ENCODE peak calls at places on chromosome 17, in ten cellular contexts. N, C, G, K, X, B, D, V, M and A are unnamed samples.

GRCh38 chr17:6574689-6575595 is 18.6 kb upstream of the PITPNM3 start:
- DNase-seq in M (peak), X (no peak), N (no peak), C (peak), G (no peak), K (no peak), B (peak), D (peak), V (no peak), A (no peak)

GRCh38 chr17:1180958-1181768 is 1.4 kb upstream of the ABR start:
- DNase-seq in G (no peak), K (peak), M (no peak), V (no peak), C (no peak), X (no peak), D (no peak), B (no peak), N (no peak), A (no peak)

GRCh38 chr17:14245629-14246028 is 9.0 kb upstream of the CDRT15 start:
- DNase-seq in V (no peak), G (no peak), M (no peak), X (no peak), B (no peak), C (no peak), D (no peak), K (no peak), N (no peak), A (no peak)

GRCh38 chr17:71423871-71424546 is 696.8 kb upstream of the SOX9 start:
- DNase-seq in B (peak), N (no peak), K (no peak), G (peak), D (no peak), M (peak), X (no peak), V (no peak), C (peak), A (no peak)

GRCh38 chr17:9132291-9132690 is 111.0 kb downstream of the NTN1 start:
- DNase-seq in M (no peak), D (no peak), G (no peak), X (no peak), K (no peak), N (no peak), V (no peak), B (no peak), C (no peak), A (no peak)

GRCh38 chr17:40399185-40399584 is 18.5 kb downstream of the TOP2A start:
- DNase-seq in N (peak), V (no peak), D (peak), M (peak), C (peak), G (peak), X (no peak), B (peak), K (no peak), A (no peak)

GRCh38 chr17:75639771-75640555 is 6.7 kb downstream of the SMIM5 start:
- DNase-seq in N (no peak), C (no peak), V (no peak), B (peak), K (no peak), D (no peak), M (no peak), X (peak), G (no peak), A (no peak)

GRCh38 chr17:77345260-77345910 is 204.6 kb downstream of the SEC14L1 start:
- DNase-seq in C (no peak), M (no peak), X (no peak), V (no peak), B (no peak), G (no peak), D (no peak), K (no peak), N (no peak), A (no peak)

GRCh38 chr17:82871056-82871775 is 31.4 kb upstream of the ZNF750 start:
- DNase-seq in B (peak), V (no peak), N (no peak), G (no peak), K (no peak), M (no peak), X (no peak), C (no peak), D (no peak), A (no peak)

GRCh38 chr17:40415390-40415789 is 2.3 kb downstream of the TOP2A start:
- DNase-seq in K (no peak), N (peak), M (peak), D (peak), B (peak), C (peak), X (no peak), G (peak), V (no peak), A (no peak)

GRCh38 chr17:55332296-55333041 is 67.7 kb downstream of the HLF start:
- DNase-seq in D (no peak), V (no peak), M (no peak), C (no peak), X (no peak), N (peak), B (no peak), G (no peak), K (no peak), A (no peak)

GRCh38 chr17:66915204-66915611 is 49.3 kb upstream of the CACNG4 start:
- DNase-seq in C (peak), B (peak), X (peak), N (peak), G (peak), M (peak), D (no peak), K (peak), V (no peak), A (no peak)

GRCh38 chr17:47735536-47736011 is 2.5 kb downstream of the TBX21 start:
- DNase-seq in C (no peak), X (no peak), M (no peak), K (no peak), D (no peak), G (no peak), V (no peak), N (no peak), B (no peak), A (no peak)

GRCh38 chr17:8162997-8163977 is 539 bp upstream of the VAMP2 start:
- DNase-seq in K (peak), X (peak), G (no peak), M (no peak), C (no peak), V (no peak), N (peak), D (no peak), B (no peak), A (no peak)

GRCh38 chr17:65455972-65456343 is 105.5 kb downstream of the AXIN2 start:
- DNase-seq in D (peak), N (no peak), K (no peak), X (peak), C (peak), B (no peak), M (no peak), G (peak), V (peak), A (no peak)

GRCh38 chr17:19346351-19347255 is 15.9 kb downstream of the B9D1 start:
- DNase-seq in K (peak), C (peak), V (no peak), D (peak), M (peak), G (peak), X (no peak), B (peak), N (no peak), A (no peak)

GRCh38 chr17:51397361-51398127 is 137.2 kb downstream of the UTP18 start:
- DNase-seq in V (no peak), X (no peak), N (no peak), G (peak), B (peak), K (no peak), M (peak), D (no peak), C (peak), A (no peak)

GRCh38 chr17:48841395-48841831 is 10.6 kb downstream of the CALCOCO2 start:
- DNase-seq in B (peak), G (peak), C (peak), M (no peak), K (no peak), X (peak), V (no peak), D (peak), N (no peak), A (no peak)

GRCh38 chr17:82287849-82288601 is 14.5 kb upstream of the CSNK1D start:
- DNase-seq in N (peak), M (peak), D (peak), V (no peak), B (peak), G (peak), K (no peak), X (peak), C (peak), A (no peak)

GRCh38 chr17:4782652-4783051 is 3.5 kb downstream of the VMO1 start:
- DNase-seq in X (no peak), B (no peak), K (no peak), N (no peak), D (no peak), G (no peak), V (no peak), M (no peak), C (no peak), A (no peak)

GRCh38 chr17:78316867-78317816 is 42.7 kb downstream of the SOCS3 start:
- DNase-seq in X (peak), V (no peak), N (no peak), B (peak), M (peak), D (peak), G (no peak), C (peak), K (no peak), A (peak)

GRCh38 chr17:74780443-74781238 is 4.5 kb upstream of the NAT9 start:
- DNase-seq in M (peak), B (no peak), V (no peak), G (peak), K (peak), C (peak), N (no peak), X (no peak), D (no peak), A (peak)

GRCh38 chr17:17555906-17556305 is 35.6 kb downstream of the PEMT start:
- DNase-seq in N (peak), M (no peak), G (no peak), K (no peak), B (no peak), X (no peak), V (no peak), D (no peak), C (no peak), A (no peak)

GRCh38 chr17:60134396-60135159 is 15.2 kb upstream of the CA4 start:
- DNase-seq in G (no peak), X (peak), V (no peak), D (peak), M (no peak), C (peak), B (no peak), N (peak), K (no peak), A (no peak)